ENCODE peak calls at places on chromosomes 5 and 9, in six cellular contexts. N is body of pancreas, K is WERI-Rb-1, P is gastrocnemius medialis, F is right atrium auricular region, W is upper lobe of left lung. V is an unnamed sample. For H3K27me3, the result is how much of the 10 kb centered on the place peaks cover.

GRCh38 chr5:131256507-131256823 is 7.4 kb upstream of the CDC42SE2 start:
- DNase-seq in N (no peak), W (no peak), P (no peak), K (no peak), F (no peak), V (no peak)

GRCh38 chr5:88236866-88237642 is 31.6 kb downstream of the TMEM161B start:
- DNase-seq in P (no peak), K (no peak), W (no peak), N (no peak), F (no peak), V (no peak)

GRCh38 chr5:124700930-124701458 is 45.4 kb downstream of the ZNF608 start:
- DNase-seq in W (no peak), K (no peak), P (no peak), N (no peak), F (no peak), V (no peak)

GRCh38 chr5:33828611-33829286 is 63.0 kb downstream of the ADAMTS12 start:
- DNase-seq in W (no peak), F (no peak), P (no peak), N (no peak), K (no peak), V (no peak)

GRCh38 chr9:84154320-84154719 is 173.7 kb downstream of the RMI1 start:
- DNase-seq in W (no peak), N (no peak), P (no peak), K (no peak), F (no peak), V (no peak)

GRCh38 chr5:68382640-68383039 is 167.1 kb downstream of the PIK3R1 start:
- DNase-seq in K (no peak), P (no peak), F (no peak), W (no peak), N (no peak), V (no peak)

GRCh38 chr5:133953568-133954145 is 14.8 kb downstream of the C5orf15 start:
- DNase-seq in P (no peak), W (no peak), N (no peak), F (no peak), K (no peak), V (no peak)

GRCh38 chr9:38318755-38319495 is 73.6 kb upstream of the ALDH1B1 start:
- DNase-seq in K (no peak), F (no peak), W (peak), P (no peak), N (peak), V (no peak)

GRCh38 chr5:31165729-31166128 is 27.8 kb upstream of the CDH6 start:
- DNase-seq in P (no peak), K (no peak), F (no peak), N (no peak), W (no peak), V (no peak)

GRCh38 chr5:66769839-66770617 is 173.8 kb downstream of the MAST4 start:
- DNase-seq in N (no peak), P (no peak), F (no peak), K (peak), W (peak), V (no peak)

GRCh38 chr9:108473209-108474112 is 382.3 kb downstream of the ACTL7B start:
- DNase-seq in N (no peak), K (no peak), W (no peak), P (peak), F (no peak), V (no peak)

GRCh38 chr5:17169507-17169906 is 47.9 kb upstream of the BASP1 start:
- DNase-seq in K (no peak), F (no peak), P (no peak), N (no peak), W (no peak), V (no peak)

GRCh38 chr5:171623107-171623506 is 162.5 kb upstream of the SMIM23 start:
- DNase-seq in K (no peak), F (no peak), W (no peak), N (no peak), P (no peak), V (no peak)

GRCh38 chr5:56659991-56660390 is 155.4 kb upstream of the MAP3K1 start:
- DNase-seq in K (no peak), P (no peak), W (no peak), F (no peak), N (no peak), V (no peak)

GRCh38 chr5:110376281-110376916 is 350.1 kb downstream of the TMEM232 start:
- DNase-seq in K (no peak), W (no peak), P (no peak), F (no peak), N (no peak), V (no peak)

GRCh38 chr5:2148312-2149195 is 265.8 kb upstream of the IRX4 start:
- DNase-seq in F (no peak), W (no peak), K (no peak), N (no peak), P (no peak), V (no peak)

GRCh38 chr5:43874772-43875171 is 271.8 kb downstream of the NNT start:
- DNase-seq in P (no peak), W (no peak), N (no peak), K (no peak), F (no peak), V (no peak)

GRCh38 chr9:133701321-133701980 is 36.7 kb downstream of the SARDH start:
- DNase-seq in F (no peak), P (no peak), N (peak), K (no peak), W (no peak), V (peak)

GRCh38 chr9:89642789-89643188 is 38.0 kb downstream of the GADD45G start:
- DNase-seq in K (no peak), F (no peak), W (no peak), N (no peak), P (no peak), V (no peak)

DNA sequence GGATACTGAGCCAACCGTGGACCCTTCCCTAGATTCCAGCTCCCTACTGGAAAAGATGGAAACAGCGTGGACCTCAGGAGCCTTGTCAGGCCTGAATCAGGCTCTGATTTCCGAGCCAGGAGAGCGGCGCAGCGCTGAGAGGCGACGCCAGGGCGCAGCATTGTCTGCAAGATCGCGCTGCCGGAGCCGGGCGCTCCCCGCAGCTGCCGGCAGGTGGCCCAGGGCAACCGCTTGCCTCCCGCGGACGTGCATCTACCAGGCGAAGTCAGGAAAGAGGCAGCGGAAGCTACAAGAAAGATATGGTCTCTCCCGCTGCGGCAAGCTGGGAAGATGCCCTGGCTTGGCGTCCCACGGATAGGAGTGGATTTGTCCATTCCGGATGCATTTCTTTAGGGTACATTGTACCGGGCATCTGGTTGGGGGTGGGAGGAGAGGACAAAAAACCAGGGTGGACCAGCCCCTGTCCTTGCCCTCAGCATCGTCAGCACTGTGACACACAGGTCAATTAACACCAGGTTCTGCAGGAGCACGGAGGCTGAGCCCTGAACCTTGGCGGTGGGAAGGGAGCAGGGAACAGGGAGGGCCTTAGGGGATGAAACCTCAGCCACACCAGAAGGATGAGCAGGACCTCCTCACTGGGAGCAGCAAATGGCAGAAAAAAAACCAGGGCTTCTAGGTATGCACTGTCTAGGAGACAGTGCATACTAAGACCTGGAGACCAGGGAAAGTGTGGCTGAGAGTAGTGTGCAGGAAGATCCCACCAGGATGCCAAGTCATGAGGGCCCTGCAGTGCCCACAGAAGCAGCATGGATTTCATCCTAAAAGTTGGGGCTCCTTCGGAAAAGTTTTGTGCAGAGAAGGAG is 55.9 kb downstream of the SFXN1 start:
- DNase-seq in W (peak), P (peak), K (peak), N (peak), F (peak), V (peak)
- H3K4me3 ChIP-seq in W (no peak), P (no peak), K (peak), N (no peak), F (no peak), V (no peak)

GRCh38 chr9:136943291-136944093 is 1.0 kb downstream of the FBXW5 start:
- DNase-seq in P (no peak), K (no peak), W (peak), N (peak), F (no peak), V (no peak)
- TF ChIP-seq CTCF in P (no peak), K (no peak), W (no peak), N (no peak), F (no peak), V (no peak)

GRCh38 chr9:97858393-97858713 is 5.3 kb downstream of the FOXE1 start:
- DNase-seq in K (no peak), P (no peak), W (no peak), F (no peak), N (no peak), V (no peak)
- H3K27me3 ChIP-seq in K (under half), P (half or more), W (half or more), F (under half), N (under half), V (half or more)

GRCh38 chr9:131125038-131125287 is 423 bp upstream of the NUP214 start:
- DNase-seq in N (no peak), W (no peak), K (no peak), F (no peak), P (no peak), V (no peak)

GRCh38 chr9:131119600-131119999 is 5.8 kb upstream of the NUP214 start:
- DNase-seq in N (no peak), W (no peak), K (no peak), F (peak), P (no peak), V (no peak)

GRCh38 chr9:131121346-131121745 is 4.0 kb upstream of the NUP214 start:
- DNase-seq in K (no peak), F (peak), N (no peak), P (no peak), W (no peak), V (no peak)

GRCh38 chr9:131120620-131121228 is 4.7 kb upstream of the NUP214 start:
- DNase-seq in N (no peak), W (no peak), F (no peak), K (no peak), P (no peak), V (no peak)

GRCh38 chr9:131122158-131122557 is 3.2 kb upstream of the NUP214 start:
- DNase-seq in K (no peak), W (no peak), N (no peak), F (no peak), P (no peak), V (no peak)
- H3K4me3 ChIP-seq in K (no peak), W (no peak), N (no peak), F (no peak), P (no peak), V (no peak)

GRCh38 chr5:168943485-168943884 is 357.5 kb downstream of the SLIT3 start:
- DNase-seq in F (no peak), P (no peak), W (no peak), N (no peak), K (no peak), V (no peak)

GRCh38 chr5:168947212-168947868 is 353.6 kb downstream of the SLIT3 start:
- DNase-seq in F (no peak), N (peak), P (no peak), W (peak), K (peak), V (no peak)

GRCh38 chr5:168948746-168949145 is 352.2 kb downstream of the SLIT3 start:
- DNase-seq in N (no peak), P (no peak), F (no peak), K (no peak), W (no peak), V (no peak)

GRCh38 chr5:168943999-168944398 is 356.9 kb downstream of the SLIT3 start:
- DNase-seq in P (no peak), W (no peak), F (no peak), N (no peak), K (peak), V (no peak)

DNA sequence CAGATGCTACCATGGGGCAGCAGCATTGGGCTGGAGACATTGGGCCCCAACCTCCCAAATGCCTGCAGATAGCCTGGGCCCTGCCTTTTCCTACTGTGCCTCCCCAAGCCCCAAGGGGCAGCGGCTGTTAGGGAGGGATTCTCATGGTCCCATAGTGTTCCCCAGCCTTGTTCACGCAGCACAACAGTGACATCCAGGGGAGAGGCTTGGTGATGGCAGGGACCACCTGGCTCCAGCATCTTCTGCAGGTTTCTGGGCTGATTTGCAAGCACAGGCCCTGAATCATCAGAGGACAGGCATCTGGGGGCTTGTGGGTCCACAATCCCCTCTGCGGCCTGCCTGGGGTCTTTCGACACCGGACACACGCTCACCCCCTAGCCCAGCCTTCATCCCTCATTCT is 354.6 kb downstream of the SLIT3 start:
- DNase-seq in P (no peak), F (no peak), W (no peak), N (no peak), K (peak), V (no peak)
- TF ChIP-seq CTCF in P (no peak), F (no peak), W (no peak), N (no peak), K (peak), V (no peak)

V was measured in lower lobe of right lung.